ENCODE peak calls at places on chromosomes 3 and 15, in seven cellular contexts. N, D, C, I, Q, X and T are unnamed samples.

GRCh38 chr3:152583913-152584312 is 251.0 kb upstream of the P2RY1 start:
- DNase-seq in X (no peak), D (no peak), C (no peak), Q (no peak), I (no peak), N (no peak), T (no peak)

GRCh38 chr3:171977860-171978259 is 61.5 kb upstream of the FNDC3B start:
- DNase-seq in I (no peak), N (no peak), X (no peak), D (no peak), C (no peak), Q (no peak), T (no peak)

GRCh38 chr3:49461443-49462171 is 8.5 kb upstream of the DAG1 start:
- DNase-seq in C (no peak), D (no peak), X (peak), N (no peak), Q (peak), I (no peak), T (no peak)

GRCh38 chr3:59570816-59571215 is 521.0 kb upstream of the CFAP20DC start:
- DNase-seq in I (no peak), X (no peak), C (no peak), Q (no peak), D (no peak), N (no peak), T (no peak)

GRCh38 chr3:195875482-195876236 is 32.7 kb downstream of the TNK2 start:
- DNase-seq in I (no peak), Q (no peak), X (no peak), C (no peak), N (no peak), D (no peak), T (no peak)

GRCh38 chr3:14532691-14533456 is 7.3 kb downstream of the GRIP2 start:
- DNase-seq in X (peak), N (no peak), I (no peak), D (no peak), Q (no peak), C (no peak), T (peak)

GRCh38 chr3:183619624-183620274 is 15.7 kb upstream of the KLHL24 start:
- DNase-seq in I (no peak), N (no peak), Q (no peak), X (no peak), C (no peak), D (no peak), T (no peak)

GRCh38 chr3:108899530-108899929 is 54.1 kb downstream of the GUCA1C start:
- DNase-seq in I (no peak), N (no peak), X (no peak), Q (no peak), D (no peak), C (no peak), T (no peak)

GRCh38 chr15:31364301-31365031 is 37.8 kb downstream of the KLF13 start:
- DNase-seq in N (no peak), I (no peak), D (no peak), X (peak), Q (no peak), C (no peak), T (no peak)

GRCh38 chr15:64775551-64776401 is at the start of gene RBPMS2:
- DNase-seq in Q (peak), N (no peak), D (no peak), X (no peak), I (peak), C (peak), T (peak)

GRCh38 chr3:62300617-62301016 is 72.7 kb downstream of the FEZF2 start:
- DNase-seq in Q (no peak), D (no peak), X (no peak), I (no peak), N (no peak), C (no peak), T (no peak)

GRCh38 chr3:127373701-127374625 is 86.1 kb upstream of the PRR20G start:
- DNase-seq in X (no peak), C (peak), I (peak), N (no peak), D (no peak), Q (peak), T (no peak)

GRCh38 chr3:56874269-56874668 is 72.5 kb upstream of the ARHGEF3 start:
- DNase-seq in C (no peak), X (no peak), I (no peak), N (no peak), D (no peak), Q (no peak), T (no peak)

GRCh38 chr3:108219336-108219735 is 2.9 kb downstream of the IFT57 start:
- DNase-seq in X (no peak), I (no peak), C (no peak), D (no peak), Q (no peak), N (peak), T (no peak)

GRCh38 chr3:71581981-71582611 is 1.4 kb downstream of the FOXP1 start:
- DNase-seq in C (peak), I (no peak), D (no peak), X (peak), Q (peak), N (peak), T (peak)

GRCh38 chr3:42520336-42520735 is 17.9 kb downstream of the VIPR1 start:
- DNase-seq in Q (no peak), X (no peak), C (no peak), N (no peak), I (no peak), D (no peak), T (no peak)

GRCh38 chr3:150278843-150279341 is 129.2 kb upstream of the TSC22D2 start:
- DNase-seq in D (no peak), X (no peak), Q (no peak), C (no peak), I (no peak), N (no peak), T (no peak)

GRCh38 chr15:62895905-62896316 is 146.6 kb upstream of the TPM1 start:
- DNase-seq in X (peak), I (no peak), C (no peak), Q (peak), N (no peak), D (no peak), T (peak)

GRCh38 chr3:14397531-14397930 is 4.9 kb upstream of the SLC6A6 start:
- DNase-seq in X (no peak), I (no peak), N (no peak), Q (no peak), D (no peak), C (no peak), T (no peak)

GRCh38 chr3:148532326-148532725 is 165.4 kb upstream of the AGTR1 start:
- DNase-seq in C (no peak), D (no peak), Q (peak), N (no peak), I (no peak), X (no peak), T (no peak)

GRCh38 chr3:69856965-69857364 is 117.7 kb downstream of the MITF start:
- DNase-seq in X (no peak), C (no peak), N (no peak), Q (no peak), D (no peak), I (no peak), T (no peak)

GRCh38 chr15:63210151-63211051 is 21.0 kb downstream of the RAB8B start:
- DNase-seq in I (no peak), X (no peak), N (no peak), C (no peak), D (no peak), Q (no peak), T (no peak)

GRCh38 chr3:114155370-114155821 is 23.5 kb downstream of the DRD3 start:
- DNase-seq in I (no peak), N (peak), X (no peak), Q (peak), D (no peak), C (peak), T (peak)

GRCh38 chr15:53586815-53587214 is 172.6 kb downstream of the WDR72 start:
- DNase-seq in Q (no peak), C (peak), D (peak), N (no peak), I (peak), X (peak), T (no peak)

GRCh38 chr3:122974764-122975162 is 52.8 kb downstream of the SEMA5B start:
- DNase-seq in Q (peak), C (no peak), N (no peak), D (no peak), I (no peak), X (peak), T (no peak)

GRCh38 chr15:25543156-25543555 is 104.3 kb upstream of the UBE3A start:
- DNase-seq in X (no peak), Q (peak), C (no peak), I (no peak), D (no peak), N (no peak), T (no peak)

GRCh38 chr3:10004506-10004905 is 17.9 kb upstream of the EMC3 start:
- DNase-seq in N (no peak), C (no peak), I (no peak), X (no peak), D (no peak), Q (no peak), T (no peak)

GRCh38 chr15:63310646-63311045 is 33.2 kb downstream of the APH1B start:
- DNase-seq in D (no peak), C (no peak), I (no peak), N (no peak), Q (no peak), X (no peak), T (no peak)

GRCh38 chr3:158539414-158540014 is 31.5 kb upstream of the MLF1 start:
- DNase-seq in I (peak), Q (peak), N (peak), C (peak), X (peak), D (peak), T (no peak)